ENCODE peak calls at places on chromosomes 1 and 21, in five cellular contexts. One of them, this sample, is unnamed. For H3K36me3, the result is how much of the 10 kb centered on the place peaks cover.

GRCh38 chr1:26677306-26678115 is 18.3 kb upstream of the ARID1A start:
- DNase-seq in body of pancreas: peak
- DNase-seq in heart right ventricle: peak
- DNase-seq in heart left ventricle: peak
- DNase-seq in small intestine: peak
- DNase-seq in this sample: no peak

GRCh38 chr1:184027751-184028682 is 9.5 kb downstream of the COLGALT2 start:
- DNase-seq in small intestine: no peak
- DNase-seq in heart left ventricle: no peak
- DNase-seq in body of pancreas: no peak
- DNase-seq in heart right ventricle: no peak
- DNase-seq in this sample: no peak

GRCh38 chr1:156502396-156502748 is 1.8 kb upstream of the MEF2D start:
- DNase-seq in small intestine: no peak
- DNase-seq in body of pancreas: no peak
- DNase-seq in heart left ventricle: no peak
- DNase-seq in heart right ventricle: no peak
- DNase-seq in this sample: no peak

GRCh38 chr1:155801149-155801548 is 55.9 kb downstream of the GON4L start:
- DNase-seq in heart right ventricle: no peak
- DNase-seq in small intestine: no peak
- DNase-seq in body of pancreas: no peak
- DNase-seq in heart left ventricle: no peak
- DNase-seq in this sample: no peak

GRCh38 chr21:31450971-31451370 is 106.9 kb upstream of the TIAM1 start:
- DNase-seq in heart right ventricle: no peak
- DNase-seq in body of pancreas: no peak
- DNase-seq in small intestine: no peak
- DNase-seq in heart left ventricle: no peak
- DNase-seq in this sample: no peak

GRCh38 chr1:246781212-246781611 is 57.0 kb downstream of the SCCPDH start:
- DNase-seq in heart left ventricle: no peak
- DNase-seq in body of pancreas: no peak
- DNase-seq in heart right ventricle: no peak
- DNase-seq in small intestine: no peak
- DNase-seq in this sample: no peak

GRCh38 chr1:67623906-67624305 is 61.1 kb upstream of the GADD45A start:
- DNase-seq in small intestine: no peak
- DNase-seq in body of pancreas: no peak
- DNase-seq in heart left ventricle: no peak
- DNase-seq in heart right ventricle: no peak
- DNase-seq in this sample: no peak

GRCh38 chr21:45590726-45591618 is 48.7 kb upstream of the SLC19A1 start:
- DNase-seq in heart right ventricle: peak
- DNase-seq in body of pancreas: no peak
- DNase-seq in heart left ventricle: no peak
- DNase-seq in small intestine: no peak
- DNase-seq in this sample: no peak

GRCh38 chr1:14553711-14554110 is 44.8 kb upstream of the KAZN start:
- DNase-seq in body of pancreas: no peak
- DNase-seq in heart right ventricle: no peak
- DNase-seq in small intestine: no peak
- DNase-seq in heart left ventricle: no peak
- DNase-seq in this sample: no peak

GRCh38 chr1:59814180-59814900 is 409 bp upstream of the HOOK1 start:
- DNase-seq in body of pancreas: peak
- DNase-seq in heart right ventricle: peak
- DNase-seq in small intestine: peak
- DNase-seq in heart left ventricle: peak
- DNase-seq in this sample: peak

GRCh38 chr1:117795190-117795589 is 134.2 kb downstream of the GDAP2 start:
- DNase-seq in body of pancreas: peak
- DNase-seq in heart right ventricle: peak
- DNase-seq in small intestine: no peak
- DNase-seq in heart left ventricle: no peak
- DNase-seq in this sample: no peak

GRCh38 chr1:74222701-74223100 is 12.5 kb upstream of the TNNI3K start:
- DNase-seq in body of pancreas: no peak
- DNase-seq in heart left ventricle: no peak
- DNase-seq in heart right ventricle: no peak
- DNase-seq in small intestine: no peak
- DNase-seq in this sample: no peak

GRCh38 chr1:1599030-1599916 is 662 bp downstream of the FNDC10 start:
- DNase-seq in body of pancreas: no peak
- DNase-seq in heart right ventricle: no peak
- DNase-seq in small intestine: no peak
- DNase-seq in heart left ventricle: peak
- DNase-seq in this sample: no peak

GRCh38 chr1:113390871-113391642 is 742 bp downstream of the MAGI3 start:
- DNase-seq in small intestine: peak
- DNase-seq in body of pancreas: peak
- DNase-seq in heart right ventricle: peak
- DNase-seq in heart left ventricle: peak
- DNase-seq in this sample: no peak

GRCh38 chr1:198443374-198444233 is 96.9 kb downstream of the ATP6V1G3 start:
- DNase-seq in heart left ventricle: no peak
- DNase-seq in body of pancreas: no peak
- DNase-seq in heart right ventricle: no peak
- DNase-seq in small intestine: no peak
- DNase-seq in this sample: no peak

GRCh38 chr1:59511476-59512465 is 214.9 kb downstream of the FGGY start:
- DNase-seq in heart left ventricle: no peak
- DNase-seq in heart right ventricle: no peak
- DNase-seq in body of pancreas: no peak
- DNase-seq in small intestine: no peak
- DNase-seq in this sample: no peak

GRCh38 chr21:33682992-33683627 is 40.8 kb downstream of the ITSN1 start:
- DNase-seq in heart right ventricle: no peak
- DNase-seq in small intestine: no peak
- DNase-seq in body of pancreas: no peak
- DNase-seq in heart left ventricle: no peak
- DNase-seq in this sample: no peak

GRCh38 chr1:94322696-94323095 is 85.3 kb upstream of the ARHGAP29 start:
- DNase-seq in body of pancreas: no peak
- DNase-seq in heart right ventricle: no peak
- DNase-seq in heart left ventricle: no peak
- DNase-seq in small intestine: no peak
- DNase-seq in this sample: no peak

GRCh38 chr1:167332503-167332902 is 111.8 kb downstream of the POU2F1 start:
- DNase-seq in heart left ventricle: no peak
- DNase-seq in heart right ventricle: no peak
- DNase-seq in body of pancreas: no peak
- DNase-seq in small intestine: no peak
- DNase-seq in this sample: no peak

GRCh38 chr1:174000274-174000852 is 21.8 kb downstream of the RC3H1 start:
- DNase-seq in small intestine: no peak
- DNase-seq in heart left ventricle: no peak
- DNase-seq in heart right ventricle: no peak
- DNase-seq in body of pancreas: no peak
- DNase-seq in this sample: no peak

GRCh38 chr1:235920596-235921375 is 54.1 kb upstream of the LYST start:
- DNase-seq in heart right ventricle: no peak
- DNase-seq in heart left ventricle: no peak
- DNase-seq in body of pancreas: no peak
- DNase-seq in small intestine: no peak
- DNase-seq in this sample: no peak

GRCh38 chr1:177779325-177779965 is 190.4 kb downstream of the SEC16B start:
- DNase-seq in small intestine: no peak
- DNase-seq in heart right ventricle: no peak
- DNase-seq in body of pancreas: no peak
- DNase-seq in heart left ventricle: no peak
- DNase-seq in this sample: no peak

GRCh38 chr1:58365328-58365727 is 181.2 kb downstream of the OMA1 start:
- DNase-seq in small intestine: no peak
- DNase-seq in body of pancreas: no peak
- DNase-seq in heart right ventricle: no peak
- DNase-seq in heart left ventricle: no peak
- DNase-seq in this sample: no peak

GRCh38 chr1:24987424-24987823 is 57.3 kb upstream of the RUNX3 start:
- DNase-seq in heart right ventricle: no peak
- DNase-seq in heart left ventricle: no peak
- DNase-seq in body of pancreas: no peak
- DNase-seq in small intestine: no peak
- DNase-seq in this sample: no peak

GRCh38 chr1:39098569-39099250 is 72.6 kb downstream of the NDUFS5 start:
- DNase-seq in heart right ventricle: peak
- DNase-seq in small intestine: peak
- DNase-seq in body of pancreas: peak
- DNase-seq in heart left ventricle: no peak
- DNase-seq in this sample: peak

GRCh38 chr1:236150972-236151371 is 8.6 kb downstream of the GPR137B start:
- DNase-seq in heart left ventricle: no peak
- DNase-seq in small intestine: no peak
- DNase-seq in body of pancreas: no peak
- DNase-seq in heart right ventricle: no peak
- DNase-seq in this sample: no peak

GRCh38 chr21:26207021-26207420 is 36.5 kb upstream of the APP start:
- DNase-seq in body of pancreas: no peak
- DNase-seq in small intestine: no peak
- DNase-seq in heart right ventricle: no peak
- DNase-seq in heart left ventricle: no peak
- DNase-seq in this sample: no peak

GRCh38 chr1:235030919-235031596 is 97.6 kb downstream of the TOMM20 start:
- DNase-seq in small intestine: no peak
- DNase-seq in body of pancreas: no peak
- DNase-seq in heart left ventricle: no peak
- DNase-seq in heart right ventricle: no peak
- DNase-seq in this sample: no peak

GRCh38 chr1:167330601-167331293 is 110.1 kb downstream of the POU2F1 start:
- DNase-seq in small intestine: no peak
- DNase-seq in body of pancreas: no peak
- DNase-seq in heart right ventricle: no peak
- DNase-seq in heart left ventricle: no peak
- DNase-seq in this sample: no peak

GRCh38 chr1:12438349-12438924 is 179.6 kb downstream of the DHRS3 start:
- DNase-seq in heart right ventricle: no peak
- DNase-seq in body of pancreas: no peak
- DNase-seq in heart left ventricle: no peak
- DNase-seq in small intestine: peak
- DNase-seq in this sample: no peak

GRCh38 chr1:33257759-33258712 is 1.7 kb downstream of the ZNF362 start:
- DNase-seq in heart right ventricle: no peak
- DNase-seq in heart left ventricle: peak
- DNase-seq in body of pancreas: peak
- DNase-seq in small intestine: peak
- DNase-seq in this sample: no peak

GRCh38 chr1:112625696-112626095 is 6.1 kb downstream of the CAPZA1 start:
- DNase-seq in body of pancreas: peak
- DNase-seq in heart right ventricle: peak
- DNase-seq in small intestine: no peak
- DNase-seq in heart left ventricle: no peak
- DNase-seq in this sample: no peak

DNA sequence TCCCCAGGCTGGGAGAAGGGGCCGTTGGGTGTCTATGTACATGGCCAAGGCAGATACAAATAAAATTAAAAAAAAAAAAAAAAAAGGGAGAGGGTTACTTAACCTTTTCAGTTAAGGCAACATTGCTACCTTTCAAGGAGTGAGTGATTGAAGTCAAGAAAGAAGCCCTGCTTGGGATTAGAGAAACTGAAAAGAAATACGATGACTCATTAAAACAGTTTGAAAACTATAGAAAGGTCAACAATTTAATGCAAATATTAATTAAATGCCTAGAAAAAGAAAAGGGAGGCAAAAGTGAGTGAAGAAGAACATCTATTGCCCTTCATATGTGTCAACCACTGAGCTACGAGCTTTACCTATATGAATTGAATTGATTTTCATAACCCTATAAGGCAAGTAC is 69.5 kb downstream of the TM2D1 start:
- DNase-seq in heart left ventricle: no peak
- DNase-seq in body of pancreas: no peak
- DNase-seq in heart right ventricle: no peak
- DNase-seq in small intestine: no peak
- DNase-seq in this sample: no peak
- H3K4me3 ChIP-seq in heart left ventricle: no peak
- H3K4me3 ChIP-seq in body of pancreas: no peak
- H3K4me3 ChIP-seq in heart right ventricle: no peak
- H3K4me3 ChIP-seq in small intestine: no peak
- H3K4me3 ChIP-seq in this sample: no peak

DNA sequence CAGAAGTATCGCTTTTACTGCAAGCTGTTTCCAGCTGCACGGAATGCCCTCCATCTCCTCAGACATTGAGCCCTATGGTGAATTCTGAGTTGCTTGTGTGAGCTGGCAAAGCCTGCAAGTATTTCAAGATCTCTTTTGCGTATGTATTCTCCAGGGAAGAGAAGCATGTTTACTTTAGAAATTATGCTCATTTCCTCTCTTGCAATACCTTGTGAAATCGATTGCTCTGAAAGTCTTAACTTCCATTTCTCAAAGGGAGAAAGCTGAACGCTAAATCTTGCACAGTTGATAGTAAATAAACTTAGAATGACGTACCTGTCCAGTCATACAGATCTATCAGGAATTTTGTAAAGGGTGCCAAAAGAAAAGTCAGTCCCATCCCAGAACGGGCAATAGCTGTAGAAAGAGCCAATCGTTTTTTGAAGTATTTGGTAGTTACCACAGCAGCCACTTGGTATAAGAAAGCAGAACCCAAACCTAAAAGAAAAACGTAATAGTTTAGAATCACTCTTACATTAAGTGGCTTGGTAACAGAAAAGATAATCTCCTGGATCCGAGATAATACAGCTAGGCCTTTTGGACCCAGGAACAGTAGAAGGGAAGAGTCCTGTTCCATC is 10.1 kb downstream of the SLC16A4 start:
- DNase-seq in body of pancreas: no peak
- DNase-seq in heart right ventricle: no peak
- DNase-seq in small intestine: no peak
- DNase-seq in heart left ventricle: no peak
- DNase-seq in this sample: no peak
- H3K27ac ChIP-seq in body of pancreas: no peak
- H3K27ac ChIP-seq in heart right ventricle: peak
- H3K27ac ChIP-seq in small intestine: no peak
- H3K27ac ChIP-seq in heart left ventricle: peak
- H3K27ac ChIP-seq in this sample: no peak

GRCh38 chr1:31295874-31296485 is 608 bp downstream of the SNRNP40 start:
- DNase-seq in body of pancreas: no peak
- DNase-seq in heart right ventricle: no peak
- DNase-seq in small intestine: no peak
- DNase-seq in heart left ventricle: no peak
- DNase-seq in this sample: no peak
- H3K36me3 ChIP-seq in body of pancreas: under half
- H3K36me3 ChIP-seq in heart right ventricle: under half
- H3K36me3 ChIP-seq in small intestine: under half
- H3K36me3 ChIP-seq in heart left ventricle: under half
- H3K36me3 ChIP-seq in this sample: under half

GRCh38 chr1:204680461-204680860 is 5.1 kb downstream of the LRRN2 start:
- DNase-seq in heart right ventricle: peak
- DNase-seq in body of pancreas: no peak
- DNase-seq in heart left ventricle: no peak
- DNase-seq in small intestine: no peak
- DNase-seq in this sample: no peak

GRCh38 chr1:204683284-204684205 is 2.0 kb downstream of the LRRN2 start:
- DNase-seq in heart left ventricle: no peak
- DNase-seq in heart right ventricle: no peak
- DNase-seq in body of pancreas: no peak
- DNase-seq in small intestine: no peak
- DNase-seq in this sample: no peak

GRCh38 chr1:204684551-204685235 is 845 bp downstream of the LRRN2 start:
- DNase-seq in heart right ventricle: peak
- DNase-seq in heart left ventricle: peak
- DNase-seq in small intestine: no peak
- DNase-seq in body of pancreas: peak
- DNase-seq in this sample: no peak

GRCh38 chr1:204685236-204686006 is at the start of gene LRRN2:
- DNase-seq in heart right ventricle: no peak
- DNase-seq in small intestine: peak
- DNase-seq in body of pancreas: peak
- DNase-seq in heart left ventricle: no peak
- DNase-seq in this sample: no peak

GRCh38 chr1:204684206-204684536 is 1.4 kb downstream of the LRRN2 start:
- DNase-seq in heart left ventricle: no peak
- DNase-seq in heart right ventricle: no peak
- DNase-seq in small intestine: no peak
- DNase-seq in body of pancreas: no peak
- DNase-seq in this sample: no peak
- H3K4me3 ChIP-seq in heart left ventricle: peak
- H3K4me3 ChIP-seq in heart right ventricle: peak
- H3K4me3 ChIP-seq in small intestine: no peak
- H3K4me3 ChIP-seq in body of pancreas: no peak
- H3K4me3 ChIP-seq in this sample: peak

This sample was measured in iPS DF 6.9.